ENCODE peak calls at places on chromosomes 4 and X, in four cellular contexts. Q, R, X and E are unnamed samples. For H3K36me3, the result is how much of the 10 kb centered on the place peaks cover.

GRCh38 chr4:119666653-119667091 is 38.1 kb upstream of the PDE5A start:
- DNase-seq in Q (no peak), R (no peak), X (no peak), E (no peak)

GRCh38 chrX:41441934-41442823 is 5.0 kb upstream of the NYX start:
- DNase-seq in Q (peak), R (peak), X (peak), E (peak)

GRCh38 chr4:173998471-173999144 is 284.9 kb downstream of the FBXO8 start:
- DNase-seq in Q (no peak), R (no peak), X (no peak), E (no peak)

GRCh38 chr4:14701896-14702295 is 300.4 kb upstream of the CPEB2 start:
- DNase-seq in Q (no peak), R (no peak), X (no peak), E (no peak)

GRCh38 chr4:1172971-1173757 is 781 bp upstream of the SPON2 start:
- DNase-seq in Q (no peak), R (no peak), X (no peak), E (peak)

GRCh38 chr4:74757136-74757535 is 37.2 kb downstream of the BTC start:
- DNase-seq in Q (no peak), R (no peak), X (no peak), E (no peak)

GRCh38 chr4:35252866-35253265 is 991.4 kb downstream of the ARAP2 start:
- DNase-seq in Q (no peak), R (no peak), X (no peak), E (no peak)

GRCh38 chr4:124686279-124686678 is 26.3 kb downstream of the ANKRD50 start:
- DNase-seq in Q (no peak), R (peak), X (no peak), E (no peak)

GRCh38 chr4:45063701-45064100 is 337.3 kb upstream of the GNPDA2 start:
- DNase-seq in Q (no peak), R (no peak), X (no peak), E (no peak)

GRCh38 chr4:188941524-188942109 is 802.4 kb downstream of the TRIML1 start:
- DNase-seq in Q (no peak), R (no peak), X (no peak), E (no peak)

GRCh38 chrX:30975467-30975866 is 86.4 kb upstream of the TAB3 start:
- DNase-seq in Q (no peak), R (no peak), X (no peak), E (no peak)

GRCh38 chrX:151402719-151403390 is 5.8 kb downstream of the VMA21 start:
- DNase-seq in Q (no peak), R (no peak), X (no peak), E (no peak)

GRCh38 chr4:52862605-52863236 is 604 bp downstream of the RASL11B start:
- DNase-seq in Q (peak), R (no peak), X (no peak), E (no peak)

GRCh38 chr4:13580018-13580417 is 35.7 kb upstream of the NKX3-2 start:
- DNase-seq in Q (no peak), R (no peak), X (no peak), E (no peak)

GRCh38 chr4:3193531-3194203 is 55.3 kb upstream of the MSANTD1 start:
- DNase-seq in Q (no peak), R (no peak), X (no peak), E (no peak)

GRCh38 chr4:158411180-158411721 is 110.4 kb upstream of the RXFP1 start:
- DNase-seq in Q (no peak), R (no peak), X (no peak), E (no peak)

GRCh38 chrX:2373615-2374014 is 127.2 kb downstream of the DHRSX start:
- DNase-seq in Q (no peak), R (no peak), X (no peak), E (no peak)

GRCh38 chrX:103552236-103552635 is 32.9 kb upstream of the RAB40A start:
- DNase-seq in Q (no peak), R (no peak), X (no peak), E (no peak)

DNA sequence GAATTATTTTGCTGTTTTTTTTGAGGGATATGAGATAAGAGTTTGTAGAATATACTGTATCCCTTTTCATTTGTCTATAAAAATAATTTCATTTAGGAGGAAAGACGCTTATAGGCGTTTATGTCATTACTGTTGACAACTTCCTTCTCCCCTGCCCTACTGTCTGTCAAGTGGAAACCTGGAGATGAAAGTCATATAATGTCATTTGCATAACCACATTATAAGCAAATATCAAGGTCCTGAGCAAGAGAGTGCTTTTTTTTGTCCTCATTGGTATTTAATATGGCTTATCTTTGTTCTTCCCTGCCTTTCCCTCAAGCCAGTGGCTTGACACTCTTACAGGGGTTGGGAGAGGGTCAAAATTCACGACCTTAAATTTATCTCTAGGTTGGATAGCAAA is 55.8 kb downstream of the LRP2BP start:
- DNase-seq in Q (no peak), R (no peak), X (no peak), E (no peak)
- H3K36me3 ChIP-seq in Q (under half), R (under half), X (under half), E (under half)

GRCh38 chr4:143391895-143392294 is 55.2 kb downstream of the GAB1 start:
- DNase-seq in Q (no peak), R (no peak), X (no peak), E (no peak)
- TF ChIP-seq CTCF in Q (no peak), R (no peak), X (no peak), E (no peak)

GRCh38 chr4:83207497-83208105 is 77.0 kb downstream of the COQ2 start:
- DNase-seq in Q (no peak), R (no peak), X (no peak), E (no peak)
- TF ChIP-seq EP300 in Q (no peak), R (no peak), X (no peak), E (no peak)

GRCh38 chr4:149836546-149836945 is 20.9 kb upstream of the IQCM start:
- DNase-seq in Q (no peak), R (no peak), X (no peak), E (no peak)

GRCh38 chr4:149835280-149835679 is 19.6 kb upstream of the IQCM start:
- DNase-seq in Q (no peak), R (no peak), X (no peak), E (no peak)

GRCh38 chr4:149830823-149831222 is 15.2 kb upstream of the IQCM start:
- DNase-seq in Q (no peak), R (no peak), X (no peak), E (no peak)

DNA sequence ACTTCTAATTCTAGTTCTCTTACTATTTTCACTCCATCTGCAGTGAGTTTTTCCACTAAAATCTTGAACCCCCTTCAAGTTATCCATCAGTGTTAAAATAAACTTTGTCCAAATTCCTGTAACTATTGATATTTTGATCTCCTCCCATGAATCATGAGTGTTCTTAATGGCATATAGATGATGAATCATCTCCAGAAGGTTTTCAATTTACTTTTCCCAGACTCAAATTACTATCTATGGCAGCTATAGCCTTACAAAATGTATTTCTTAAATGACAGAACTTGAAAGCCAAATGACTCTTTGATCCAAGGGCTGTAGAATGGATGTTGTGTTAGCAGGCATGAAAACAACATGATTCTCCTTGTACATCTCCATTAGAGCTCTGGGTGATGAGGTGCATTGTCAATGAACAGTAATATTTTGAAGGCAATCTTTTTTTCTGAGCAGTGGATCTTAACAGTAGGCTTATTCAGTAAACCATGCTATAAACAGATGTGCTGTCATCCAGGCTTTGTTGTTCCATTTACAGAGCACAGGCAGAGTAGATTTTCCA is 16.1 kb upstream of the IQCM start:
- DNase-seq in Q (no peak), R (no peak), X (no peak), E (no peak)
- H3K36me3 ChIP-seq in Q (under half), R (under half), X (under half), E (under half)

GRCh38 chr4:39825090-39825489 is 127.2 kb downstream of the UBE2K start:
- DNase-seq in Q (no peak), R (no peak), X (no peak), E (no peak)

GRCh38 chr4:39820186-39820585 is 122.2 kb downstream of the UBE2K start:
- DNase-seq in Q (no peak), R (no peak), X (peak), E (no peak)

GRCh38 chr4:39821951-39822350 is 124.0 kb downstream of the UBE2K start:
- DNase-seq in Q (no peak), R (no peak), X (peak), E (no peak)

GRCh38 chr4:39825741-39826231 is 127.8 kb downstream of the UBE2K start:
- DNase-seq in Q (no peak), R (no peak), X (no peak), E (no peak)

GRCh38 chr4:39823193-39823592 is 125.3 kb downstream of the UBE2K start:
- DNase-seq in Q (no peak), R (no peak), X (peak), E (no peak)
- TF ChIP-seq CTCF in Q (no peak), R (no peak), X (no peak), E (no peak)

GRCh38 chr4:99816611-99817309 is at the start of gene DAPP1:
- DNase-seq in Q (no peak), R (no peak), X (peak), E (no peak)
- TF ChIP-seq EP300 in Q (no peak), R (no peak), X (no peak), E (no peak)

GRCh38 chrX:53544936-53545335 is 110.8 kb upstream of the HSD17B10 start:
- DNase-seq in Q (no peak), R (no peak), X (no peak), E (no peak)
- H3K36me3 ChIP-seq in Q (half or more), R (half or more), X (half or more), E (half or more)

DNA sequence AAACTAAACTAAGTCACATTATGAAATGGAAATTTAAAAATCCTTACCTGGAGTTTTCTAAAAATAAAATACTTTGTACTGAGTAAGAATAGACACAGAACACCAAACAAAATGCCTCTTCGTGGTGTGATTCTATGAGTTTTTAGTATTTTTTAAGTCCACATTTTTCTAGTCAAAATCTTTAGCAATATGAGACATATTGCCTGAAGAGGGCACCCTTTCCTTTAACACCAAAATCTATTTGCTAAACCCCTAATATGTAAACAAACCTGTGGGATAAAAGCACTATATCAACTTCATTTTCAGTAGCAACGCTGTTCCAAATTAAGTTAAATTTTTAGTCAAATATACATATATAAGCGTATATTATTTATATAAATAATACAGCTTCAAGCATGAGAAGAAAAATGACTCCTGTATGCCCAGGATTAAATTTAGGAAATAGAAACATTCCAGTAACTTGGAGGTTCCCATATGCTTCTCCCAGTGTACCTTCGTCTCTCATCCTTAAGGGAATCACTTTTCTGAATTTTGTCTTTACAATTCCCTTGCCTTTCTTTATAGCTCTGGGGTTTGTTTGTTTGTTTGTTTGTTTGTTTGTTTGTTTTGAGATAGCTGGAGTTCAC is 23.0 kb upstream of the PGM2 start:
- DNase-seq in Q (peak), R (no peak), X (no peak), E (no peak)
- TF ChIP-seq CTCF in Q (peak), R (no peak), X (peak), E (peak)